ENCODE peak calls at places on chromosomes 11 and 22, in four cellular contexts. G is K562, R is HL-60, A is GM12878. V is an unnamed sample.

GRCh38 chr11:9566561-9567063 is 6.9 kb upstream of the WEE1 start:
- DNase-seq in A (no peak), G (peak), R (no peak), V (no peak)

GRCh38 chr11:111410951-111411350 is 31.9 kb upstream of the POU2AF1 start:
- DNase-seq in G (no peak), R (no peak), A (no peak), V (no peak)

GRCh38 chr11:71396548-71397123 is 51.6 kb downstream of the DHCR7 start:
- DNase-seq in R (no peak), A (no peak), G (no peak), V (no peak)

GRCh38 chr22:35617137-35617755 is at the start of gene MB:
- DNase-seq in A (no peak), G (no peak), R (no peak), V (no peak)

GRCh38 chr11:122751298-122752070 is 86.8 kb upstream of the CRTAM start:
- DNase-seq in R (no peak), A (no peak), G (no peak), V (no peak)

GRCh38 chr11:87803748-87804147 is 371.5 kb downstream of the RAB38 start:
- DNase-seq in R (no peak), G (no peak), A (no peak), V (no peak)

GRCh38 chr11:114819028-114819427 is 140.7 kb downstream of the NXPE2 start:
- DNase-seq in A (no peak), R (no peak), G (no peak), V (no peak)

GRCh38 chr11:118928870-118929495 is 3.3 kb upstream of the BCL9L start:
- DNase-seq in A (no peak), R (no peak), G (peak), V (no peak)

GRCh38 chr22:44191036-44191454 is 10.3 kb downstream of the PARVG start:
- DNase-seq in R (peak), A (no peak), G (no peak), V (peak)

GRCh38 chr11:57343825-57344224 is 5.7 kb downstream of the P2RX3 start:
- DNase-seq in G (no peak), R (peak), A (no peak), V (no peak)

GRCh38 chr11:60607483-60607882 is 91.9 kb upstream of the MS4A8 start:
- DNase-seq in A (no peak), R (no peak), G (no peak), V (no peak)

GRCh38 chr11:2122907-2123627 is 16.1 kb downstream of the IGF2 start:
- DNase-seq in G (peak), R (no peak), A (no peak), V (no peak)

GRCh38 chr22:48758021-48758561 is 1069.6 kb downstream of the BRD1 start:
- DNase-seq in G (no peak), R (no peak), A (no peak), V (no peak)

GRCh38 chr11:43504316-43504950 is 145.7 kb downstream of the TTC17 start:
- DNase-seq in G (peak), A (no peak), R (peak), V (no peak)

GRCh38 chr11:30908272-30908671 is 322.1 kb upstream of the MPPED2 start:
- DNase-seq in R (no peak), G (no peak), A (no peak), V (no peak)

GRCh38 chr11:65188486-65188885 is 6.8 kb downstream of the CAPN1 start:
- DNase-seq in R (no peak), G (no peak), A (no peak), V (no peak)

GRCh38 chr22:43477151-43477725 is 65.4 kb downstream of the MPPED1 start:
- DNase-seq in A (no peak), R (no peak), G (no peak), V (no peak)

GRCh38 chr11:118152020-118152551 is 537 bp downstream of the SCN4B start:
- DNase-seq in G (no peak), R (no peak), A (no peak), V (no peak)

GRCh38 chr11:60866911-60867870 is at the start of gene ZP1:
- DNase-seq in A (no peak), G (no peak), R (no peak), V (no peak)

GRCh38 chr11:55357560-55358184 is 10.1 kb upstream of the OR4A15 start:
- DNase-seq in R (peak), G (peak), A (no peak), V (no peak)

GRCh38 chr11:46073632-46074031 is 47.6 kb downstream of the PHF21A start:
- DNase-seq in A (no peak), G (no peak), R (no peak), V (no peak)

GRCh38 chr11:64841592-64842365 is 2.7 kb downstream of the CDC42BPG start:
- DNase-seq in A (no peak), R (no peak), G (no peak), V (no peak)

GRCh38 chr22:32502346-32502745 is 27.7 kb downstream of the FBXO7 start:
- DNase-seq in G (no peak), A (no peak), R (no peak), V (no peak)

GRCh38 chr22:29751669-29752068 is 15.1 kb downstream of the ZMAT5 start:
- DNase-seq in R (no peak), A (no peak), G (no peak), V (no peak)

GRCh38 chr11:115122274-115122673 is 381.9 kb downstream of the CADM1 start:
- DNase-seq in G (no peak), A (no peak), R (no peak), V (no peak)

GRCh38 chr11:22467741-22468140 is 129.6 kb downstream of the SLC17A6 start:
- DNase-seq in G (no peak), A (no peak), R (no peak), V (no peak)

GRCh38 chr11:119284344-119285157 is 32.4 kb downstream of the MCAM start:
- DNase-seq in A (no peak), R (peak), G (peak), V (peak)

GRCh38 chr11:28343304-28344233 is 235.4 kb downstream of the METTL15 start:
- DNase-seq in R (peak), A (no peak), G (peak), V (no peak)

GRCh38 chr11:74319139-74319538 is 7.7 kb upstream of the P4HA3 start:
- DNase-seq in R (no peak), A (no peak), G (no peak), V (no peak)

GRCh38 chr22:45458532-45458931 is 44.2 kb upstream of the FBLN1 start:
- DNase-seq in G (no peak), R (no peak), A (no peak), V (no peak)

GRCh38 chr11:134069996-134070845 is 1.3 kb downstream of the JAM3 start:
- DNase-seq in A (no peak), R (no peak), G (no peak), V (no peak)

GRCh38 chr11:32374261-32374711 is 61.1 kb downstream of the WT1 start:
- DNase-seq in A (peak), G (peak), R (peak), V (peak)

GRCh38 chr11:17351510-17352176 is at the start of gene NCR3LG1:
- DNase-seq in G (peak), R (peak), A (no peak), V (peak)

GRCh38 chr11:70914496-70914895 is 337.9 kb downstream of the SHANK2 start:
- DNase-seq in R (no peak), G (no peak), A (no peak), V (no peak)

GRCh38 chr11:11349051-11349450 is 4.0 kb downstream of the CSNK2A3 start:
- DNase-seq in R (no peak), A (no peak), G (no peak), V (no peak)

GRCh38 chr22:50447576-50448551 is 27.0 kb downstream of the SBF1 start:
- DNase-seq in A (no peak), R (no peak), G (no peak), V (no peak)

GRCh38 chr22:50445071-50445879 is 29.6 kb downstream of the SBF1 start:
- DNase-seq in A (no peak), G (no peak), R (no peak), V (no peak)

GRCh38 chr22:50444663-50445062 is 30.2 kb downstream of the SBF1 start:
- DNase-seq in A (no peak), R (no peak), G (no peak), V (no peak)

GRCh38 chr22:50445880-50446707 is 28.7 kb downstream of the SBF1 start:
- DNase-seq in R (no peak), A (no peak), G (no peak), V (no peak)

GRCh38 chr22:50446708-50447575 is 27.9 kb downstream of the SBF1 start:
- DNase-seq in G (no peak), R (no peak), A (no peak), V (no peak)
- TF ChIP-seq POLR2AphosphoS5 in G (no peak), R (no peak), A (no peak), V (no peak)

GRCh38 chr11:126506789-126507188 is 151.3 kb downstream of the ST3GAL4 start:
- DNase-seq in R (no peak), A (no peak), G (no peak), V (no peak)

GRCh38 chr11:126512251-126512650 is 156.8 kb downstream of the ST3GAL4 start:
- DNase-seq in A (no peak), R (no peak), G (no peak), V (no peak)

GRCh38 chr11:126511475-126512115 is 156.1 kb downstream of the ST3GAL4 start:
- DNase-seq in A (no peak), G (no peak), R (no peak), V (no peak)

GRCh38 chr11:126510621-126511370 is 155.3 kb downstream of the ST3GAL4 start:
- DNase-seq in G (no peak), A (no peak), R (no peak), V (no peak)

GRCh38 chr11:126507646-126508045 is 152.2 kb downstream of the ST3GAL4 start:
- DNase-seq in R (no peak), G (no peak), A (no peak), V (no peak)
- TF ChIP-seq SPI1 in R (no peak), G (no peak), A (no peak), V (no peak)

GRCh38 chr22:33986954-33987353 is 66.7 kb upstream of the LARGE1 start:
- DNase-seq in A (no peak), G (no peak), R (no peak), V (no peak)
- TF ChIP-seq POLR2AphosphoS5 in A (no peak), G (no peak), R (no peak), V (no peak)

GRCh38 chr11:120543816-120544215 is 32.3 kb downstream of the GRIK4 start:
- DNase-seq in G (no peak), R (no peak), A (no peak), V (no peak)
- TF ChIP-seq SPI1 in G (no peak), R (no peak), A (no peak), V (no peak)